ENCODE peak calls at places on chromosomes 2 and 18, in four cellular contexts. L, P, I and H are unnamed samples.

GRCh38 chr2:217223222-217223930 is 363.5 kb upstream of the TNP1 start:
- DNase-seq in L (peak; percentile 97), P (no peak), I (no peak), H (peak; percentile 53)

GRCh38 chr2:147076634-147077033 is 768.2 kb upstream of the ACVR2A start:
- DNase-seq in L (no peak), P (no peak), I (no peak), H (no peak)

GRCh38 chr2:238720232-238720672 is 127.6 kb upstream of the TWIST2 start:
- DNase-seq in L (peak; percentile 22), P (no peak), I (no peak), H (peak; percentile 64)

GRCh38 chr2:196101325-196101981 is 32.8 kb upstream of the DNAH7 start:
- DNase-seq in L (peak; percentile 40), P (peak; percentile 4), I (no peak), H (peak; percentile 51)

GRCh38 chr2:9199716-9200633 is 6.6 kb upstream of the ASAP2 start:
- DNase-seq in L (no peak), P (no peak), I (no peak), H (no peak)

GRCh38 chr18:79919089-79919488 is 32.4 kb downstream of the SLC66A2 start:
- DNase-seq in L (no peak), P (no peak), I (no peak), H (no peak)

GRCh38 chr18:75977069-75977468 is 518.0 kb downstream of the ZNF516 start:
- DNase-seq in L (no peak), P (no peak), I (no peak), H (no peak)

GRCh38 chr2:162768646-162769045 is 69.9 kb downstream of the KCNH7 start:
- DNase-seq in L (no peak), P (no peak), I (no peak), H (no peak)

GRCh38 chr2:241511091-241511741 is 2.8 kb upstream of the STK25 start:
- DNase-seq in L (no peak), P (no peak), I (no peak), H (no peak)

GRCh38 chr2:42784204-42784880 is 8.0 kb downstream of the HAAO start:
- DNase-seq in L (no peak), P (no peak), I (no peak), H (no peak)